ENCODE peak calls at places on chromosomes 13 and 19, in five cellular contexts. One of them, this sample, is unnamed.

GRCh38 chr19:33235269-33235995 is 9.8 kb upstream of the SLC7A10 start:
- DNase-seq in SK-N-SH: peak; percentile 91
- DNase-seq in K562: peak; percentile 84
- DNase-seq in HepG2: peak; percentile 78
- DNase-seq in HEK293T: peak; percentile 82
- DNase-seq in this sample: peak; percentile 61

GRCh38 chr13:79874396-79875360 is 393.7 kb downstream of the NDFIP2 start:
- DNase-seq in K562: no peak
- DNase-seq in HEK293T: no peak
- DNase-seq in HepG2: no peak
- DNase-seq in SK-N-SH: no peak
- DNase-seq in this sample: no peak

GRCh38 chr13:38970380-38971051 is 20.1 kb downstream of the STOML3 start:
- DNase-seq in HEK293T: no peak
- DNase-seq in SK-N-SH: peak; percentile 3
- DNase-seq in HepG2: no peak
- DNase-seq in K562: no peak
- DNase-seq in this sample: no peak

GRCh38 chr13:52922961-52923360 is 74.5 kb upstream of the PCDH8 start:
- DNase-seq in SK-N-SH: no peak
- DNase-seq in K562: no peak
- DNase-seq in HepG2: no peak
- DNase-seq in HEK293T: no peak
- DNase-seq in this sample: no peak

GRCh38 chr19:17107546-17108452 is 32.2 kb downstream of the MYO9B start:
- DNase-seq in SK-N-SH: peak; percentile 57
- DNase-seq in HEK293T: peak; percentile 21
- DNase-seq in K562: no peak
- DNase-seq in HepG2: peak; percentile 16
- DNase-seq in this sample: no peak

GRCh38 chr19:39768334-39768733 is 10.3 kb upstream of the LEUTX start:
- DNase-seq in HepG2: no peak
- DNase-seq in HEK293T: no peak
- DNase-seq in K562: no peak
- DNase-seq in SK-N-SH: no peak
- DNase-seq in this sample: no peak

GRCh38 chr19:28652790-28653189 is 560.2 kb downstream of the UQCRFS1 start:
- DNase-seq in SK-N-SH: no peak
- DNase-seq in K562: no peak
- DNase-seq in HepG2: no peak
- DNase-seq in HEK293T: no peak
- DNase-seq in this sample: no peak

GRCh38 chr19:17902701-17903100 is 30.1 kb upstream of the CCDC124 start:
- DNase-seq in HepG2: no peak
- DNase-seq in SK-N-SH: no peak
- DNase-seq in K562: no peak
- DNase-seq in HEK293T: no peak
- DNase-seq in this sample: no peak

GRCh38 chr19:1967087-1967608 is 26.2 kb downstream of the CSNK1G2 start:
- DNase-seq in K562: no peak
- DNase-seq in HepG2: no peak
- DNase-seq in SK-N-SH: no peak
- DNase-seq in HEK293T: no peak
- DNase-seq in this sample: no peak

GRCh38 chr13:40579535-40579934 is 86.9 kb downstream of the FOXO1 start:
- DNase-seq in K562: no peak
- DNase-seq in SK-N-SH: no peak
- DNase-seq in HEK293T: no peak
- DNase-seq in HepG2: no peak
- DNase-seq in this sample: no peak

GRCh38 chr13:101303512-101303911 is 112.8 kb downstream of the NALCN start:
- DNase-seq in HEK293T: no peak
- DNase-seq in HepG2: no peak
- DNase-seq in K562: no peak
- DNase-seq in SK-N-SH: peak; percentile 9
- DNase-seq in this sample: no peak

GRCh38 chr19:14476663-14477401 is 1.7 kb upstream of the PTGER1 start:
- DNase-seq in K562: peak; percentile 63
- DNase-seq in SK-N-SH: peak; percentile 36
- DNase-seq in HepG2: no peak
- DNase-seq in HEK293T: peak; percentile 6
- DNase-seq in this sample: no peak

GRCh38 chr13:41859555-41859954 is 101.4 kb downstream of the VWA8 start:
- DNase-seq in SK-N-SH: no peak
- DNase-seq in HEK293T: no peak
- DNase-seq in HepG2: no peak
- DNase-seq in K562: no peak
- DNase-seq in this sample: no peak

GRCh38 chr19:41936416-41936850 is 8.2 kb upstream of the ERFL start:
- DNase-seq in K562: no peak
- DNase-seq in SK-N-SH: no peak
- DNase-seq in HepG2: no peak
- DNase-seq in HEK293T: no peak
- DNase-seq in this sample: no peak

GRCh38 chr13:33069365-33069764 is 53.1 kb downstream of the KL start:
- DNase-seq in K562: peak; percentile 10
- DNase-seq in HEK293T: no peak
- DNase-seq in SK-N-SH: no peak
- DNase-seq in HepG2: no peak
- DNase-seq in this sample: no peak

GRCh38 chr19:46339491-46339890 is 7.4 kb upstream of the PPP5C start:
- DNase-seq in HepG2: no peak
- DNase-seq in K562: no peak
- DNase-seq in SK-N-SH: peak; percentile 30
- DNase-seq in HEK293T: no peak
- DNase-seq in this sample: no peak

GRCh38 chr13:94249512-94249911 is 230.0 kb downstream of the DCT start:
- DNase-seq in HEK293T: peak; percentile 64
- DNase-seq in SK-N-SH: no peak
- DNase-seq in K562: no peak
- DNase-seq in HepG2: peak; percentile 27
- DNase-seq in this sample: no peak

GRCh38 chr19:10353793-10354391 is 14.5 kb upstream of the ICAM3 start:
- DNase-seq in SK-N-SH: peak; percentile 77
- DNase-seq in HEK293T: peak; percentile 75
- DNase-seq in HepG2: no peak
- DNase-seq in K562: peak; percentile 78
- DNase-seq in this sample: no peak

GRCh38 chr13:97967226-97967625 is 13.8 kb downstream of the IPO5 start:
- DNase-seq in HEK293T: no peak
- DNase-seq in HepG2: no peak
- DNase-seq in K562: no peak
- DNase-seq in SK-N-SH: no peak
- DNase-seq in this sample: no peak

GRCh38 chr13:34750078-34750703 is 191.9 kb upstream of the NBEA start:
- DNase-seq in HEK293T: no peak
- DNase-seq in HepG2: no peak
- DNase-seq in SK-N-SH: peak; percentile 52
- DNase-seq in K562: no peak
- DNase-seq in this sample: no peak

GRCh38 chr19:20171285-20171684 is 4.3 kb downstream of the ZNF486 start:
- DNase-seq in HEK293T: no peak
- DNase-seq in K562: no peak
- DNase-seq in SK-N-SH: no peak
- DNase-seq in HepG2: no peak
- DNase-seq in this sample: no peak

GRCh38 chr19:43380771-43381386 is 27.4 kb downstream of the CD177 start:
- DNase-seq in HEK293T: no peak
- DNase-seq in HepG2: peak; percentile 34
- DNase-seq in K562: no peak
- DNase-seq in SK-N-SH: no peak
- DNase-seq in this sample: no peak

GRCh38 chr19:36488816-36489138 is 584 bp downstream of the ZNF566 start:
- DNase-seq in K562: peak; percentile 50
- DNase-seq in HepG2: peak; percentile 39
- DNase-seq in HEK293T: peak; percentile 23
- DNase-seq in SK-N-SH: peak; percentile 59
- DNase-seq in this sample: no peak

GRCh38 chr13:80778302-80778701 is 437.4 kb upstream of the SPRY2 start:
- DNase-seq in SK-N-SH: no peak
- DNase-seq in K562: no peak
- DNase-seq in HepG2: no peak
- DNase-seq in HEK293T: no peak
- DNase-seq in this sample: no peak

GRCh38 chr19:39553082-39553652 is 13.2 kb upstream of the EID2 start:
- DNase-seq in K562: no peak
- DNase-seq in SK-N-SH: no peak
- DNase-seq in HEK293T: no peak
- DNase-seq in HepG2: no peak
- DNase-seq in this sample: no peak

GRCh38 chr19:49113762-49114629 is at the start of gene LIN7B:
- DNase-seq in SK-N-SH: peak; percentile 97
- DNase-seq in K562: peak; percentile 88
- DNase-seq in HepG2: peak; percentile 67
- DNase-seq in HEK293T: peak; percentile 86
- DNase-seq in this sample: no peak

GRCh38 chr19:5805465-5806132 is 732 bp downstream of the NRTN start:
- DNase-seq in HepG2: peak; percentile 65
- DNase-seq in K562: peak; percentile 88
- DNase-seq in SK-N-SH: peak; percentile 91
- DNase-seq in HEK293T: peak; percentile 85
- DNase-seq in this sample: no peak

GRCh38 chr19:48169585-48169973 is 565 bp downstream of the LIG1 start:
- DNase-seq in SK-N-SH: peak; percentile 97
- DNase-seq in HepG2: peak; percentile 45
- DNase-seq in HEK293T: peak; percentile 95
- DNase-seq in K562: peak; percentile 97
- DNase-seq in this sample: no peak

GRCh38 chr13:25300861-25301346 is 521 bp upstream of the NUP58 start:
- DNase-seq in K562: no peak
- DNase-seq in HEK293T: peak; percentile 6
- DNase-seq in SK-N-SH: peak; percentile 66
- DNase-seq in HepG2: no peak
- DNase-seq in this sample: no peak

GRCh38 chr13:48749144-48749543 is 95.4 kb downstream of the CYSLTR2 start:
- DNase-seq in HEK293T: no peak
- DNase-seq in HepG2: no peak
- DNase-seq in SK-N-SH: no peak
- DNase-seq in K562: no peak
- DNase-seq in this sample: no peak

GRCh38 chr19:18915639-18916038 is 3.5 kb downstream of the COPE start:
- DNase-seq in HEK293T: no peak
- DNase-seq in SK-N-SH: peak; percentile 80
- DNase-seq in HepG2: peak; percentile 54
- DNase-seq in K562: no peak
- DNase-seq in this sample: no peak
- TF ChIP-seq FOXM1 in HEK293T: no peak
- TF ChIP-seq FOXM1 in SK-N-SH: no peak
- TF ChIP-seq FOXM1 in HepG2: no peak
- TF ChIP-seq FOXM1 in K562: no peak
- TF ChIP-seq FOXM1 in this sample: no peak

DNA sequence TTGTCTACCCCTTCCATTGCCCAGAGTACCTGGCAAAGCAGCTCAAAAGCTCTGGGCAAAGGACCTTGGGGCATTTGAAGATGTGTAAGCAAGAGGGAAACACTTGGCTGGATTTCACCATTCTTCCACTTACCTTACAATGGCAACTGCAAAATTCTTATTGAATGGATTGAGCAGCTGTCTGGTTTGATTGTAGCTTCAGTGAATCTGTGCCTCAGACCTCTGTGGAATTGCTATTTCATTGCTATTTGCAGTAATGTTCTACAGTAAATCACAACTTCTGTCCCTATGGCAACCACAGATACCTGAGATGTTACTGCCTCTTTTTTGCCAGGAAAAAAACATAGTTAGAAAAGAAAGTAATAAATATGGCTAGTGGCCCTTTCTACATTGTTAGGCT is 519.6 kb downstream of the SUCLA2 start:
- DNase-seq in SK-N-SH: no peak
- DNase-seq in HEK293T: no peak
- DNase-seq in K562: no peak
- DNase-seq in HepG2: no peak
- DNase-seq in this sample: no peak
- TF ChIP-seq FOXM1 in SK-N-SH: no peak
- TF ChIP-seq FOXM1 in HEK293T: no peak
- TF ChIP-seq FOXM1 in K562: no peak
- TF ChIP-seq FOXM1 in HepG2: no peak
- TF ChIP-seq FOXM1 in this sample: no peak

GRCh38 chr19:15539638-15540037 is 31.3 kb downstream of the CYP4F22 start:
- DNase-seq in HEK293T: no peak
- DNase-seq in K562: no peak
- DNase-seq in SK-N-SH: no peak
- DNase-seq in HepG2: no peak
- DNase-seq in this sample: peak; percentile 11

GRCh38 chr19:15536350-15536749 is 28.0 kb downstream of the CYP4F22 start:
- DNase-seq in HEK293T: no peak
- DNase-seq in SK-N-SH: no peak
- DNase-seq in K562: no peak
- DNase-seq in HepG2: no peak
- DNase-seq in this sample: no peak

GRCh38 chr19:15540435-15540834 is 32.1 kb downstream of the CYP4F22 start:
- DNase-seq in HEK293T: no peak
- DNase-seq in HepG2: peak; percentile 44
- DNase-seq in K562: no peak
- DNase-seq in SK-N-SH: no peak
- DNase-seq in this sample: no peak

GRCh38 chr19:15534957-15535864 is 26.9 kb downstream of the CYP4F22 start:
- DNase-seq in K562: no peak
- DNase-seq in HepG2: no peak
- DNase-seq in SK-N-SH: no peak
- DNase-seq in HEK293T: no peak
- DNase-seq in this sample: no peak

DNA sequence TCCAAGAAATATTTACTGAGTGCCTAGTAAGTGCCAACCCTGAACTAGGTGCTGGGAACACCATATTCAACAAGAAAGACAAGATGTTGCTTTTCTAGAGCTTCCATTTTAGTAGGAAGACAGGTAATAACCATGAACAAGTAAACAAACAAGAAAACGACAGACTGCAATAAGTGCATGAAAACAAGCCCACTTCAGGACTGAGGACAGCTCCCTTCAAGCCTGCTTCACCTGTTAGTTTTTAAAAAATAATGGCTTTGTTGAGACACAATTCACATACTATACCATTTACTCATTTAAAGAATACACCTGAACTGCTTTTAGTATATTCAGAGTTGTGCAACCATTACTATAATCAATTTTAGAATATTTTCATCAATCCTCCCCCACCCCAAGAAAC is 30.4 kb downstream of the CYP4F22 start:
- DNase-seq in HepG2: no peak
- DNase-seq in HEK293T: no peak
- DNase-seq in K562: no peak
- DNase-seq in SK-N-SH: no peak
- DNase-seq in this sample: no peak
- TF ChIP-seq FOXM1 in HepG2: no peak
- TF ChIP-seq FOXM1 in HEK293T: no peak
- TF ChIP-seq FOXM1 in K562: no peak
- TF ChIP-seq FOXM1 in SK-N-SH: no peak
- TF ChIP-seq FOXM1 in this sample: no peak

DNA sequence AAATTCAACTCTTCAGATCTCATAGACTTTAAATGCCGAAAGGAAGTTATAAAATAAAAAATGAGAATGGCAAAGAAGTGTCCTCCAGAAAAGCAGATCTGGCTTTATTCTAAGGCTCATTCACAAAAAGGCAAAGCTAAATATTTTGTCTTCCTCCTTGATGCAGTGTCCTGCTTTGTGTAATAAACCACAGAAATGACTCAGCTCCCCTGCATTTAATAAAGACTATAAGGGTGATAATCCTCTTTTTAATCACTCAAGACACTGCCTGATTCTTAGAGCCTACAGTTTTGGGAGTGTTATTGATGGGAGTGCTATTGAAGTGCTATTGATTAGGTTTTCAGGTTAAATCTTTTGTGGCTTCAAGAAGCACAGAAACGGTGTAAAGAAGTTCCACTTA is 482.0 kb downstream of the PCDH20 start:
- DNase-seq in K562: no peak
- DNase-seq in HepG2: no peak
- DNase-seq in SK-N-SH: no peak
- DNase-seq in HEK293T: no peak
- DNase-seq in this sample: no peak
- TF ChIP-seq FOXM1 in K562: no peak
- TF ChIP-seq FOXM1 in HepG2: no peak
- TF ChIP-seq FOXM1 in SK-N-SH: no peak
- TF ChIP-seq FOXM1 in HEK293T: no peak
- TF ChIP-seq FOXM1 in this sample: no peak

This sample was measured in GM12878.